ENCODE peak calls at places on chromosomes 13 and 19, in nine cellular contexts. Z is CD8-positive, alpha-beta T cell; X is H9; W is effector memory CD4-positive, alpha-beta T cell; H is heart right ventricle; I is mammary epithelial cell; T is right lobe of liver; R is astrocyte; C is OCI-LY7. N is an unnamed sample. For H3K4me1, the result is how much of the 10 kb centered on the place peaks cover.

GRCh38 chr13:69292789-69293425 is 814.7 kb upstream of the ATXN8OS start:
- DNase-seq in X (no peak), I (no peak), H (no peak), T (no peak), W (no peak), C (peak), Z (no peak), R (no peak), N (no peak)

GRCh38 chr19:19257836-19258588 is 15.1 kb downstream of the TM6SF2 start:
- DNase-seq in T (no peak), X (no peak), W (no peak), Z (no peak), R (no peak), C (no peak), H (no peak), I (no peak), N (no peak)

GRCh38 chr13:24685314-24685713 is 5.1 kb downstream of the ATP12A start:
- DNase-seq in H (no peak), I (no peak), X (no peak), R (no peak), T (no peak), Z (no peak), C (no peak), W (no peak), N (no peak)

GRCh38 chr19:39433480-39434079 is 2.2 kb downstream of the RPS16 start:
- DNase-seq in I (no peak), X (no peak), R (no peak), Z (no peak), C (no peak), T (no peak), W (no peak), H (no peak), N (no peak)

GRCh38 chr19:30371157-30371845 is 883 bp upstream of the ZNF536 start:
- DNase-seq in Z (no peak), H (no peak), T (no peak), R (no peak), I (no peak), X (no peak), W (no peak), C (no peak), N (no peak)

GRCh38 chr19:45637890-45638667 is 1.1 kb downstream of the EML2 start:
- DNase-seq in Z (no peak), W (no peak), H (no peak), X (peak), R (peak), T (no peak), I (peak), C (no peak), N (no peak)

GRCh38 chr13:70959376-70959775 is 851.1 kb upstream of the KLHL1 start:
- DNase-seq in Z (no peak), T (no peak), R (no peak), C (no peak), H (no peak), I (no peak), X (no peak), W (no peak), N (no peak)

GRCh38 chr13:79988573-79988972 is 352.4 kb downstream of the SPRY2 start:
- DNase-seq in H (no peak), R (peak), X (no peak), I (peak), C (no peak), W (no peak), Z (no peak), T (no peak), N (no peak)

GRCh38 chr13:93368705-93369104 is 142.1 kb downstream of the GPC6 start:
- DNase-seq in C (no peak), R (no peak), W (no peak), I (no peak), X (no peak), Z (no peak), H (no peak), T (no peak), N (no peak)

GRCh38 chr13:109867766-109868165 is 81.4 kb upstream of the IRS2 start:
- DNase-seq in W (no peak), T (no peak), Z (no peak), C (no peak), R (no peak), X (no peak), I (no peak), H (no peak), N (no peak)

GRCh38 chr19:13463296-13463695 is 43.0 kb downstream of the CACNA1A start:
- DNase-seq in C (peak), T (no peak), R (no peak), Z (no peak), W (no peak), I (peak), H (peak), X (peak), N (no peak)

GRCh38 chr19:56670961-56671612 is 470 bp downstream of the ZNF835 start:
- DNase-seq in H (no peak), W (no peak), Z (no peak), X (no peak), I (no peak), T (no peak), C (no peak), R (no peak), N (peak)

GRCh38 chr19:11480927-11481776 is at the start of gene ELAVL3:
- DNase-seq in C (no peak), R (no peak), I (no peak), W (no peak), H (no peak), T (no peak), Z (no peak), X (peak), N (no peak)

GRCh38 chr13:97189943-97190342 is 32.2 kb upstream of the MBNL2 start:
- DNase-seq in Z (no peak), X (no peak), H (no peak), W (no peak), R (no peak), C (no peak), I (no peak), T (no peak), N (no peak)

GRCh38 chr13:51780099-51780498 is 23.9 kb downstream of the DHRS12 start:
- DNase-seq in I (no peak), T (no peak), X (no peak), R (no peak), Z (no peak), H (no peak), C (no peak), W (no peak), N (no peak)

GRCh38 chr13:30334663-30335386 is 27.5 kb upstream of the KATNAL1 start:
- DNase-seq in Z (no peak), X (peak), I (no peak), T (peak), C (peak), H (no peak), R (no peak), W (no peak), N (no peak)

GRCh38 chr13:97017322-97017721 is 23.0 kb upstream of the OXGR1 start:
- DNase-seq in R (no peak), X (no peak), W (no peak), I (no peak), C (no peak), T (no peak), Z (no peak), H (no peak), N (no peak)

GRCh38 chr13:39107484-39108040 is 69.3 kb downstream of the NHLRC3 start:
- DNase-seq in R (no peak), T (no peak), H (no peak), W (no peak), X (no peak), C (no peak), Z (no peak), I (no peak), N (no peak)

GRCh38 chr19:35055715-35056179 is 14.2 kb downstream of the HPN start:
- DNase-seq in I (no peak), Z (no peak), H (no peak), C (peak), R (no peak), T (no peak), X (peak), W (no peak), N (no peak)

GRCh38 chr13:91537376-91537775 is 139.0 kb downstream of the GPC5 start:
- DNase-seq in X (no peak), T (no peak), C (no peak), H (no peak), Z (no peak), R (no peak), W (no peak), I (no peak), N (no peak)

GRCh38 chr13:28532226-28533048 is 37.5 kb upstream of the FLT1 start:
- DNase-seq in I (no peak), R (no peak), T (peak), X (peak), Z (no peak), H (peak), W (no peak), C (no peak), N (peak)

GRCh38 chr19:53947624-53948023 is 15.1 kb upstream of the CACNG8 start:
- DNase-seq in I (no peak), R (no peak), W (no peak), T (no peak), C (peak), H (no peak), Z (no peak), X (peak), N (no peak)

GRCh38 chr13:113919761-113920160 is 54.1 kb downstream of the C13orf46 start:
- DNase-seq in X (peak), W (no peak), I (no peak), H (no peak), Z (no peak), R (no peak), C (no peak), T (no peak), N (no peak)

GRCh38 chr19:40033989-40034560 is 22.0 kb downstream of the ZNF780B start:
- DNase-seq in X (no peak), C (no peak), I (no peak), W (no peak), R (no peak), T (no peak), Z (no peak), H (no peak), N (no peak)

GRCh38 chr13:109973279-109973678 is 186.9 kb upstream of the IRS2 start:
- DNase-seq in C (no peak), T (no peak), W (no peak), Z (no peak), I (no peak), H (no peak), R (no peak), X (no peak), N (no peak)

GRCh38 chr13:26656919-26657318 is 99.4 kb downstream of the WASF3 start:
- DNase-seq in X (no peak), R (peak), C (peak), I (peak), T (no peak), W (no peak), Z (no peak), H (no peak), N (no peak)

GRCh38 chr13:108632649-108633167 is 3.3 kb downstream of the MYO16 start:
- DNase-seq in R (no peak), T (no peak), I (no peak), X (no peak), H (no peak), C (no peak), Z (no peak), W (no peak), N (no peak)

GRCh38 chr19:29672319-29672932 is 7.2 kb downstream of the PLEKHF1 start:
- DNase-seq in Z (no peak), W (no peak), R (no peak), X (no peak), C (no peak), I (no peak), H (no peak), T (peak), N (no peak)

GRCh38 chr13:33119886-33120543 is 103.8 kb downstream of the KL start:
- DNase-seq in W (no peak), T (no peak), X (no peak), C (no peak), H (no peak), R (peak), I (peak), Z (no peak), N (no peak)

GRCh38 chr13:46893820-46894533 is 2.9 kb downstream of the HTR2A start:
- DNase-seq in T (peak), C (peak), I (peak), X (peak), W (peak), Z (peak), H (peak), R (no peak), N (peak)

GRCh38 chr19:13689050-13689449 is 75.3 kb upstream of the MRI1 start:
- DNase-seq in Z (no peak), X (peak), H (no peak), R (peak), W (no peak), I (no peak), T (no peak), C (peak), N (no peak)

GRCh38 chr19:11020982-11021759 is 60.3 kb downstream of the SMARCA4 start:
- DNase-seq in T (no peak), R (no peak), X (no peak), I (no peak), H (no peak), C (no peak), W (no peak), Z (no peak), N (no peak)

GRCh38 chr19:52170304-52170703 is 1.1 kb downstream of the ZNF836 start:
- DNase-seq in I (no peak), T (no peak), R (no peak), C (no peak), Z (peak), H (no peak), W (no peak), X (no peak), N (no peak)

GRCh38 chr13:32116210-32116609 is 84.6 kb downstream of the FRY start:
- DNase-seq in H (no peak), X (no peak), Z (no peak), T (no peak), W (no peak), I (no peak), R (no peak), C (no peak), N (no peak)

GRCh38 chr19:35216833-35217707 is 11.5 kb downstream of the FAM187B start:
- DNase-seq in Z (peak), R (no peak), H (peak), W (peak), X (peak), I (peak), T (no peak), C (peak), N (no peak)

GRCh38 chr13:80502359-80502758 is 161.4 kb upstream of the SPRY2 start:
- DNase-seq in I (no peak), T (no peak), X (no peak), R (no peak), W (no peak), C (no peak), Z (no peak), H (no peak), N (no peak)

GRCh38 chr19:35034005-35034502 is 3.8 kb downstream of the SCN1B start:
- DNase-seq in C (no peak), T (no peak), H (no peak), X (no peak), I (no peak), R (no peak), Z (no peak), W (no peak), N (no peak)

GRCh38 chr13:52048516-52048915 is 24.0 kb downstream of the UTP14C start:
- DNase-seq in R (no peak), Z (no peak), W (no peak), T (no peak), I (no peak), C (no peak), H (no peak), X (no peak), N (no peak)

GRCh38 chr19:48720613-48721296 is 1.2 kb upstream of the MAMSTR start:
- DNase-seq in X (peak), T (peak), H (peak), I (peak), R (peak), C (peak), W (peak), Z (peak), N (peak)
- H3K4me1 ChIP-seq in X (under half), T (under half), H (under half), I (under half), R (under half), C (under half), W (under half), Z (under half), N (under half)

GRCh38 chr19:1302534-1303239 is 17.0 kb downstream of the EFNA2 start:
- DNase-seq in T (no peak), W (no peak), C (no peak), X (no peak), R (no peak), I (no peak), H (no peak), Z (no peak), N (no peak)
- H3K4me1 ChIP-seq in T (under half), W (under half), C (under half), X (under half), R (under half), I (under half), H (under half), Z (under half), N (under half)

GRCh38 chr13:63403726-63404125 is 1988.1 kb upstream of the PCDH20 start:
- DNase-seq in Z (no peak), X (no peak), H (no peak), C (no peak), I (no peak), R (no peak), T (no peak), W (no peak), N (no peak)
- H3K4me1 ChIP-seq in Z (under half), X (under half), H (under half), C (under half), I (under half), R (under half), T (under half), W (under half), N (under half)

GRCh38 chr13:98503175-98504028 is 73.5 kb downstream of the STK24 start:
- DNase-seq in T (peak), Z (no peak), C (no peak), I (no peak), X (no peak), H (no peak), R (no peak), W (no peak), N (no peak)
- H3K4me1 ChIP-seq in T (under half), Z (under half), C (under half), I (under half), X (under half), H (under half), R (under half), W (under half), N (under half)

GRCh38 chr19:43997631-43998290 is 5.0 kb upstream of the ZNF230 start:
- DNase-seq in W (no peak), Z (no peak), X (no peak), C (no peak), R (peak), I (peak), T (no peak), H (peak), N (no peak)
- H3K4me1 ChIP-seq in W (under half), Z (under half), X (under half), C (under half), R (under half), I (under half), T (under half), H (under half), N (under half)

DNA sequence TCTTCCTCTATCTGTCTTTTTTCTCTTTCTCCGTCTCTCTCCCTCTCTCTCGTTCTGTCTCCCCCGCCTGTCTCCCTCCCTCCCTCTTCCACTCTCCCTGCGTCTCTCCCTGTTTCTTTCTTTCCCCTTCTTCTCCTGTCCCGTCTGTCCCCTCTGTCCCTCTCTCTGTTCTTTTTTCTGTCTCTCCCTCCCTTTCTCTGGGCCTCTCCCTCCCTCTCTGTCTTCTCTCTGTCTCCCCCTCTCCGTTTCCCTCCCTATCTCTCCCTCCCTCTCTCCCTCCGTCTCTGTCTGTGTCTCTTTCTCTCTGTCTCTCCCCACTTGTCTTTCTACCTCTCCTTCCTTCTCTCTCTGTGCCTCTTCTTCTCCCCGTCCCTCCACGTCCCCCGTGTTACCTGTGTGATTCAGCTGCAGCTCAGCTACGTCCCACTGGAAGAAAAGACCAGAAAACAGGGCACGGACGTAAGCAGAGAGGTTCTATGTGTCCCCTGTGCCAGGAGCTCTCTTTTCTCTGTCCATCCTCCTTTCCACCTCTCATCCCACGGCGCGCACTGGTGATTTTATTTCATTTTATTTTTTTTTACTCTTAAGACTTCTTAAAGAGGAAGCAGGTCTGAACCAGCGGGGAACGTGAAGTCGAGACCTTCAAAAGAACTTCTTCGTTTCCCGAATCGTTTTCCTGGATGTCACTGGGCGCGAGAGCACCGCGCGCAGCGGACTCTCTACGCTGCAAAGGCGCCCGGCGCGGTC is 1.1 kb downstream of the CD70 start:
- DNase-seq in T (no peak), X (no peak), W (no peak), C (no peak), Z (no peak), I (no peak), R (no peak), H (no peak), N (no peak)
- H3K4me1 ChIP-seq in T (under half), X (under half), W (under half), C (half or more), Z (under half), I (under half), R (under half), H (under half), N (under half)

GRCh38 chr19:48634424-48635262 is 2.5 kb downstream of the DBP start:
- DNase-seq in W (peak), Z (peak), H (peak), R (peak), T (peak), C (peak), X (peak), I (peak), N (peak)
- H3K4me1 ChIP-seq in W (under half), Z (half or more), H (under half), R (under half), T (under half), C (under half), X (under half), I (under half), N (under half)

DNA sequence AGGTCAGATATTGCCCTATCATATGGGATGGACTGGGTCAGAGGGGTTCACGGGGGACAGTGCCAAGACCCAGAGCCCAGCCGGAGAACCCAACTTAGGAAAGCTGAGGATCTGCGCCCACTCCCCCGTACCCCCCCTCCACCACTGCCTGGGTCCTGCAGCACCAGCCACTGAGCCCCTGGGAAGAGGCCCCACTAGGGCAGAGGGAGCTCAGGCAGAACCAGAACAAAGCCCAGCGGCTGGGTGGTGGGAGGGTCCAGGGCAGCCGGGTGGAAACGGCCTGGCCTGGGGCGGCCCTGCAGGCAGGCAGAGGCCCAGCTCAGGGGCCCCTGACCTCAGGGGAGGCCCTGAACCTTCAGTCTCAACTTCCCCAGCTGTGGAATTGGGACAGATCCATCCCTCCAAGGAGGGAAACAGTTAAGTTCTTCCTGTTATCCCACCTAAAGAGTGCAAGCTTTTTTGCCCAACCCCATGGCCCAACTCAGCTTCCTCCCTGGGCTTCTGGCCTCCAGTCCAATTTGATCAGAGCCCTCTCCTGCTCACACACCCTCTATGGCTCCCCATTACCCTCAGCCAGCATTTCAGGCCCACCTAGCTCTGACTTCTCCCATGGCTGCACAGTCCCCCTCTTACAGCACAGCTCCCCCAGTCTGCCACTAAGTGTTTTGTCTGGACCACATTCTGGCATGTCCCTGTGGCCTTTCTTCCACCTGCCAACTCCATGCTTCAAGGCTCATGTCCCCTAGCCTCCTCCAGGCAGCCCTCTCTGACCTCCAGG is 3.1 kb downstream of the NR2F6 start:
- DNase-seq in W (no peak), I (no peak), T (no peak), R (no peak), X (no peak), Z (no peak), H (no peak), C (peak), N (no peak)
- H3K4me1 ChIP-seq in W (under half), I (under half), T (under half), R (under half), X (under half), Z (under half), H (under half), C (under half), N (under half)

N was measured in kidney.